ENCODE peak calls at places on chromosome 18, in four cellular contexts. H, A, R and J are unnamed samples.

GRCh38 chr18:26617151-26617554 is 68.8 kb upstream of the KCTD1 start:
- DNase-seq in H (no peak), A (no peak), R (no peak), J (no peak)

GRCh38 chr18:61448316-61448715 is 115.1 kb downstream of the CDH20 start:
- DNase-seq in H (no peak), A (no peak), R (no peak), J (no peak)

GRCh38 chr18:47911877-47912276 is 18.6 kb downstream of the SMAD2 start:
- DNase-seq in H (no peak), A (no peak), R (no peak), J (no peak)

GRCh38 chr18:48832961-48833700 is 117.6 kb downstream of the SMAD7 start:
- DNase-seq in H (no peak), A (no peak), R (no peak), J (peak; percentile 13)

GRCh38 chr18:54776282-54776977 is 51.8 kb upstream of the RAB27B start:
- DNase-seq in H (no peak), A (no peak), R (peak; percentile 10), J (no peak)

GRCh38 chr18:24402209-24402785 is 4.7 kb upstream of the OSBPL1A start:
- DNase-seq in H (no peak), A (no peak), R (no peak), J (peak; percentile 54)

GRCh38 chr18:48983793-48984437 is 33.1 kb upstream of the SMAD7 start:
- DNase-seq in H (no peak), A (no peak), R (no peak), J (peak; percentile 42)

GRCh38 chr18:11887305-11888262 is 20.5 kb downstream of the MPPE1 start:
- DNase-seq in H (no peak), A (no peak), R (no peak), J (no peak)

GRCh38 chr18:44988821-44989587 is 308.3 kb downstream of the SETBP1 start:
- DNase-seq in H (no peak), A (no peak), R (no peak), J (no peak)

GRCh38 chr18:41311571-41312240 is 643.3 kb upstream of the PIK3C3 start:
- DNase-seq in H (no peak), A (no peak), R (no peak), J (no peak)

GRCh38 chr18:79784965-79785770 is 12.6 kb upstream of the KCNG2 start:
- DNase-seq in H (no peak), A (peak; percentile 42), R (no peak), J (no peak)

GRCh38 chr18:62957885-62958472 is 242.6 kb downstream of the PHLPP1 start:
- DNase-seq in H (peak; percentile 42), A (no peak), R (no peak), J (peak; percentile 51)

GRCh38 chr18:68574311-68574710 is 140.6 kb downstream of the TMX3 start:
- DNase-seq in H (no peak), A (no peak), R (no peak), J (no peak)

GRCh38 chr18:46421973-46422551 is 235.0 kb downstream of the LOXHD1 start:
- DNase-seq in H (no peak), A (no peak), R (no peak), J (no peak)

GRCh38 chr18:44708451-44709083 is 27.9 kb downstream of the SETBP1 start:
- DNase-seq in H (no peak), A (no peak), R (no peak), J (no peak)

GRCh38 chr18:57533399-57533884 is 53.1 kb downstream of the FECH start:
- DNase-seq in H (peak; percentile 53), A (no peak), R (no peak), J (no peak)

GRCh38 chr18:48391863-48392262 is 17.3 kb downstream of the ZBTB7C start:
- DNase-seq in H (no peak), A (no peak), R (no peak), J (no peak)

GRCh38 chr18:22219568-22220355 is 50.4 kb downstream of the GATA6 start:
- DNase-seq in H (no peak), A (no peak), R (no peak), J (no peak)
- TF ChIP-seq CTCF in H (no peak), A (no peak), R (no peak), J (no peak)

GRCh38 chr18:64119916-64120315 is 29.0 kb downstream of the LINC00305 start:
- DNase-seq in H (no peak), A (no peak), R (no peak), J (no peak)
- TF ChIP-seq CTCF in H (no peak), A (no peak), R (no peak), J (peak; percentile 47)

GRCh38 chr18:59271606-59272220 is 1.5 kb downstream of the RAX start:
- DNase-seq in H (no peak), A (no peak), R (no peak), J (no peak)

GRCh38 chr18:59272221-59272888 is 899 bp downstream of the RAX start:
- DNase-seq in H (no peak), A (no peak), R (peak; percentile 59), J (no peak)

GRCh38 chr18:59275406-59275949 is 2.2 kb upstream of the RAX start:
- DNase-seq in H (no peak), A (no peak), R (no peak), J (no peak)

GRCh38 chr18:59273936-59274928 is 978 bp upstream of the RAX start:
- DNase-seq in H (no peak), A (no peak), R (peak; percentile 24), J (peak; percentile 32)

GRCh38 chr18:59272971-59273935 is at the start of gene RAX:
- DNase-seq in H (peak; percentile 81), A (no peak), R (peak; percentile 80), J (peak; percentile 76)
- TF ChIP-seq CTCF in H (peak; percentile 58), A (no peak), R (peak; percentile 16), J (peak; percentile 29)

GRCh38 chr18:70781860-70782453 is 493.1 kb downstream of the SOCS6 start:
- DNase-seq in H (peak; percentile 70), A (no peak), R (peak; percentile 41), J (peak; percentile 72)
- TF ChIP-seq CTCF in H (peak; percentile 71), A (no peak), R (peak; percentile 48), J (peak; percentile 79)

GRCh38 chr18:5237723-5238370 is 40.8 kb upstream of the AKAIN1 start:
- DNase-seq in H (peak; percentile 89), A (peak; percentile 94), R (peak; percentile 87), J (peak; percentile 91)
- TF ChIP-seq CTCF in H (no peak), A (no peak), R (no peak), J (peak; percentile 39)

DNA sequence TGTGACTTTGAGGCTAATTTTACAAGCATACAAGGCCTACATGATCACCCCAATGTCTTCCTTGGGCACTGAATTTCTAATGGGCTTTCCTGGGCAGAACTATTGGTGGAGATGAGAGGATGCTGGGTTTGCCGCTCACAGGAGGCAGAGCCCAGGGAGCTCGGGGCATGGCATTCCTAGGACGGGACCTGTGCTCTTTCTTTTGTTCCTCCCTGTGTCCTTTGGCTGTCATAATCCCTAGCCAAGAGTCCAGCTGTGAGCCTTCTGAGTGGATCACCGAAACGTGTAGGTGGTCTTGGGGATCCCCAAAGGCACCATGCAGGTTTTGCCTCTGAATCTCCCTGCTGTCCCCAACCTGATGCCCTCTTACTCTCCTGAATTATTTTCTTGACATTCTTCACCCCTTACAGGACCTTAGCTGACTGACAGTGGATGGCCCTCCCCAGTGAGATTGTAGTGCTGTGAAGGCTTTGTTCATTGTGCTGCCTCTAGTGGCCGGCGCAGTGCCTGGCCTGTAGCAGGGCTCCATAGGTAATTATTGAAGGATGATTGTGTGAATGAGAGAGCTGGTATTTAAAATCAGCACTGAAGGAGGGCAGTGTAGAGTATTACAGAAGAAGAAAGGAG is 221.9 kb downstream of the ZNF407 start:
- DNase-seq in H (peak; percentile 28), A (no peak), R (peak; percentile 13), J (peak; percentile 67)
- TF ChIP-seq CTCF in H (peak; percentile 62), A (no peak), R (peak; percentile 25), J (peak; percentile 73)

DNA sequence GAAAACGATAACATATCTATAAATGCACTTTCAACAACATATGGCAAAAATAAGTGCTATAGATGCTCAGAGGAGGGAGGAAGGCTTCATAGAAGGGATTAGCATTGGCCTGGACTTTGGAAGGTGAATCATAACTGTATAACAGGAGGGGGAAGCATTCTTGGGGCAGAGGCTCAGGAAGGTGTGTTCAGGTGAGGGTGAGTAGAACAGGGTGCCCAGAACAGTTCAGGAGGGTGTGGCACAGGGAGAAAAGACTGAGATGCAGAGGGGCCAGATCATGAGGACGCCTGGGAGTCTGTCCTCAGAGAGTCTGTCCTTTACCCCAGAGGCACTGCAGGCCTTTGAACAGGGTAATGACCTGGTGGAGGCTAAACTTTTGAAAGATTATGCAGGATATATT is 29.3 kb upstream of the MEP1B start:
- DNase-seq in H (no peak), A (no peak), R (no peak), J (no peak)
- TF ChIP-seq CTCF in H (no peak), A (no peak), R (no peak), J (no peak)